ENCODE peak calls at places on chromosomes 4 and X, in ten cellular contexts. Y is aorta; M is tibial artery; H is psoas muscle; P is stomach; B is neuronal stem cell; E is CD4-positive, alpha-beta T cell; X is lower lobe of right lung; T is right atrium auricular region; A is right lobe of liver. J is an unnamed sample.

GRCh38 chr4:150389896-150390530 is 191.9 kb upstream of the MAB21L2 start:
- DNase-seq in Y (no peak), M (no peak), H (no peak), P (no peak), B (no peak), E (no peak), X (no peak), T (no peak), A (no peak), J (no peak)

GRCh38 chr4:70183168-70183939 is 12.2 kb upstream of the ODAM start:
- DNase-seq in Y (no peak), M (no peak), H (no peak), P (peak), B (peak), E (no peak), X (no peak), T (no peak), A (no peak), J (no peak)

GRCh38 chr4:17662694-17663093 is 48.3 kb downstream of the MED28 start:
- DNase-seq in Y (no peak), M (no peak), H (no peak), P (no peak), B (no peak), E (no peak), X (no peak), T (no peak), A (no peak), J (no peak)

GRCh38 chrX:110251961-110252360 is 65.9 kb downstream of the AMMECR1 start:
- DNase-seq in Y (no peak), M (no peak), H (no peak), P (no peak), B (no peak), E (no peak), X (no peak), T (no peak), A (no peak), J (no peak)

GRCh38 chr4:125187221-125187620 is 127.5 kb upstream of the FAT4 start:
- DNase-seq in Y (no peak), M (no peak), H (no peak), P (no peak), B (no peak), E (no peak), X (no peak), T (no peak), A (no peak), J (no peak)

GRCh38 chr4:7647932-7648812 is 213.4 kb upstream of the PSAPL1 start:
- DNase-seq in Y (peak), M (peak), H (no peak), P (no peak), B (no peak), E (no peak), X (no peak), T (no peak), A (peak), J (no peak)

GRCh38 chrX:113644426-113644825 is 803.8 kb upstream of the AMOT start:
- DNase-seq in Y (no peak), M (no peak), H (no peak), P (no peak), B (no peak), E (no peak), X (no peak), T (no peak), A (no peak), J (no peak)

GRCh38 chr4:766152-766515 is 59.8 kb downstream of the CPLX1 start:
- DNase-seq in Y (no peak), M (no peak), H (peak), P (no peak), B (no peak), E (no peak), X (peak), T (no peak), A (no peak), J (no peak)

GRCh38 chrX:13266641-13267420 is 53.0 kb downstream of the ATXN3L start:
- DNase-seq in Y (no peak), M (no peak), H (no peak), P (no peak), B (peak), E (no peak), X (no peak), T (no peak), A (no peak), J (no peak)

GRCh38 chr4:128387600-128388351 is 100.2 kb upstream of the PGRMC2 start:
- DNase-seq in Y (no peak), M (no peak), H (no peak), P (no peak), B (no peak), E (no peak), X (no peak), T (no peak), A (no peak), J (no peak)

GRCh38 chrX:101108293-101108692 is 10.3 kb downstream of the CENPI start:
- DNase-seq in Y (no peak), M (no peak), H (no peak), P (no peak), B (no peak), E (no peak), X (no peak), T (no peak), A (no peak), J (no peak)

GRCh38 chr4:78613522-78614311 is 62.1 kb downstream of the ANXA3 start:
- DNase-seq in Y (no peak), M (no peak), H (no peak), P (no peak), B (no peak), E (no peak), X (no peak), T (no peak), A (no peak), J (no peak)

GRCh38 chr4:168707205-168707604 is 210.4 kb downstream of the PALLD start:
- DNase-seq in Y (no peak), M (no peak), H (no peak), P (no peak), B (no peak), E (no peak), X (no peak), T (no peak), A (no peak), J (no peak)

GRCh38 chrX:10939384-10939783 is 171.7 kb upstream of the HCCS start:
- DNase-seq in Y (no peak), M (no peak), H (no peak), P (no peak), B (no peak), E (no peak), X (no peak), T (no peak), A (no peak), J (no peak)

GRCh38 chrX:15854712-15855561 is at the start of gene AP1S2:
- DNase-seq in Y (peak), M (peak), H (peak), P (peak), B (peak), E (peak), X (peak), T (peak), A (peak), J (peak)

GRCh38 chrX:146259207-146259606 is 441.6 kb downstream of the SLITRK2 start:
- DNase-seq in Y (no peak), M (no peak), H (no peak), P (no peak), B (no peak), E (no peak), X (no peak), T (no peak), A (no peak), J (no peak)

GRCh38 chr4:32930700-32931099 is 2210.5 kb downstream of the PCDH7 start:
- DNase-seq in Y (no peak), M (no peak), H (no peak), P (no peak), B (no peak), E (no peak), X (no peak), T (no peak), A (no peak), J (no peak)

GRCh38 chrX:122552291-122552800 is 631.7 kb upstream of the GRIA3 start:
- DNase-seq in Y (no peak), M (no peak), H (no peak), P (no peak), B (no peak), E (no peak), X (no peak), T (no peak), A (no peak), J (no peak)

GRCh38 chr4:15976456-15977096 is 13.6 kb upstream of the FGFBP2 start:
- DNase-seq in Y (no peak), M (no peak), H (no peak), P (no peak), B (no peak), E (no peak), X (no peak), T (no peak), A (no peak), J (no peak)

GRCh38 chrX:45783002-45783401 is 582.3 kb upstream of the DIPK2B start:
- DNase-seq in Y (no peak), M (no peak), H (no peak), P (no peak), B (no peak), E (no peak), X (no peak), T (no peak), A (no peak), J (no peak)

GRCh38 chrX:99371976-99372595 is 1038.0 kb downstream of the PCDH19 start:
- DNase-seq in Y (no peak), M (no peak), H (no peak), P (no peak), B (no peak), E (no peak), X (no peak), T (no peak), A (no peak), J (no peak)

GRCh38 chrX:151870603-151871002 is 42.1 kb upstream of the MAGEA4 start:
- DNase-seq in Y (no peak), M (no peak), H (no peak), P (no peak), B (no peak), E (no peak), X (no peak), T (no peak), A (no peak), J (no peak)

GRCh38 chr4:48692023-48692422 is 88.1 kb downstream of the FRYL start:
- DNase-seq in Y (no peak), M (no peak), H (no peak), P (no peak), B (no peak), E (no peak), X (no peak), T (no peak), A (no peak), J (no peak)

GRCh38 chr4:33924239-33924638 is 2320.1 kb downstream of the ARAP2 start:
- DNase-seq in Y (no peak), M (no peak), H (no peak), P (no peak), B (peak), E (no peak), X (no peak), T (no peak), A (no peak), J (no peak)

GRCh38 chr4:20195071-20195885 is 56.4 kb upstream of the SLIT2 start:
- DNase-seq in Y (no peak), M (no peak), H (no peak), P (no peak), B (no peak), E (no peak), X (no peak), T (no peak), A (no peak), J (no peak)

GRCh38 chrX:138191998-138192397 is 519.5 kb downstream of the FGF13 start:
- DNase-seq in Y (no peak), M (no peak), H (no peak), P (no peak), B (peak), E (no peak), X (no peak), T (no peak), A (no peak), J (no peak)

GRCh38 chr4:119138046-119138445 is 2.4 kb downstream of the MYOZ2 start:
- DNase-seq in Y (no peak), M (no peak), H (no peak), P (no peak), B (no peak), E (no peak), X (no peak), T (no peak), A (no peak), J (no peak)

GRCh38 chrX:46758163-46758955 is 559 bp downstream of the SLC9A7 start:
- DNase-seq in Y (no peak), M (no peak), H (no peak), P (no peak), B (peak), E (peak), X (no peak), T (no peak), A (peak), J (no peak)

GRCh38 chr4:155174668-155175067 is 33.8 kb upstream of the NPY2R start:
- DNase-seq in Y (no peak), M (no peak), H (no peak), P (no peak), B (no peak), E (no peak), X (no peak), T (no peak), A (no peak), J (no peak)
- H3K27ac ChIP-seq in Y (no peak), M (no peak), H (no peak), P (no peak), B (no peak), E (no peak), X (no peak), T (no peak), A (no peak), J (no peak)

GRCh38 chrX:5236749-5237148 is 991.9 kb downstream of the NLGN4X start:
- DNase-seq in Y (no peak), M (no peak), H (no peak), P (no peak), B (no peak), E (no peak), X (no peak), T (no peak), A (no peak), J (no peak)
- H3K27ac ChIP-seq in Y (no peak), M (no peak), H (no peak), P (no peak), B (no peak), E (no peak), X (no peak), T (no peak), A (no peak), J (no peak)

GRCh38 chr4:118037955-118038354 is 3.7 kb downstream of the NDST3 start:
- DNase-seq in Y (no peak), M (no peak), H (no peak), P (no peak), B (no peak), E (no peak), X (no peak), T (no peak), A (no peak), J (no peak)
- H3K27ac ChIP-seq in Y (no peak), M (no peak), H (no peak), P (no peak), B (no peak), E (no peak), X (no peak), T (no peak), A (no peak), J (no peak)

GRCh38 chr4:89535251-89535650 is 227.7 kb upstream of the GPRIN3 start:
- DNase-seq in Y (no peak), M (no peak), H (no peak), P (no peak), B (no peak), E (no peak), X (no peak), T (no peak), A (no peak), J (no peak)
- H3K27ac ChIP-seq in Y (no peak), M (no peak), H (no peak), P (no peak), B (no peak), E (no peak), X (no peak), T (no peak), A (no peak), J (no peak)

GRCh38 chrX:7107968-7108480 is 39.5 kb upstream of the STS start:
- DNase-seq in Y (no peak), M (no peak), H (no peak), P (no peak), B (no peak), E (no peak), X (no peak), T (no peak), A (peak), J (no peak)

GRCh38 chrX:7109838-7110793 is 37.4 kb upstream of the STS start:
- DNase-seq in Y (no peak), M (no peak), H (no peak), P (no peak), B (no peak), E (no peak), X (no peak), T (no peak), A (no peak), J (no peak)

GRCh38 chrX:7110821-7111276 is 36.7 kb upstream of the STS start:
- DNase-seq in Y (no peak), M (no peak), H (no peak), P (no peak), B (no peak), E (no peak), X (no peak), T (no peak), A (no peak), J (no peak)

GRCh38 chrX:7111518-7111917 is 36.0 kb upstream of the STS start:
- DNase-seq in Y (no peak), M (no peak), H (no peak), P (no peak), B (no peak), E (no peak), X (no peak), T (no peak), A (no peak), J (no peak)

DNA sequence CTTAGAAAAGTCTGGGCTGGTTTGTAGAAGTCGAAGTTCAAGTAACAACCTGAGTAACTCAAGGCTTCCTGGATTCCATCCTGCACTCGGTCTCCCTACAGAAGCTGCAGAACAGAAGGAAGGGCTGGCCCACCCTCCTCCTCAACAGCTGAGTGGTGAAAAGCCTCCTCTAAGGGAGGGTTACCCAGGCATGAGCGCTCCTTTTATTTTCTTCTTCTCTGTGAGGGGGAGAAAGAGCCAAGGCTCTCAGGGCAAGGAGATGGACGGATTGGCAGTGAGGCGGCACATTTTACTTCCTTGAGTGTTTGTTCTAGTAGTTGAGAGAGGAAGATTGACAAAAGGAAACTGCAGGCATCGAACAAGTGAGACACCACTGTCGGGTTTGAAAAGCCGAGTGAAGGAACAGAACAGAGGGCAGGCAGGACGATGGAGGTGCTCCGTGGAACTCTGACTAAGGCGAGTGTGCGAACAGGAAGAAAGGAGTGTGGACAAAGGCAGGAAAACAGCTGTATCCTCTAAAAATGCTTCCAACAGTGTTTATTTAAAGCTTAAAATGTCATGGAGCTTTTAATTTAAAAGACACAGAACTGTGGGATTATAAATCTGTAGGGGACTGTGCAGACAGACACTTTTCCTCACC is 38.4 kb upstream of the STS start:
- DNase-seq in Y (no peak), M (no peak), H (no peak), P (no peak), B (peak), E (no peak), X (no peak), T (no peak), A (no peak), J (no peak)
- H3K27ac ChIP-seq in Y (no peak), M (no peak), H (no peak), P (peak), B (peak), E (no peak), X (peak), T (no peak), A (no peak), J (no peak)

GRCh38 chr4:10172278-10173038 is 55.9 kb upstream of the WDR1 start:
- DNase-seq in Y (no peak), M (no peak), H (no peak), P (no peak), B (no peak), E (no peak), X (no peak), T (no peak), A (no peak), J (no peak)

GRCh38 chr4:10178763-10179162 is 62.2 kb upstream of the WDR1 start:
- DNase-seq in Y (no peak), M (no peak), H (no peak), P (no peak), B (no peak), E (no peak), X (no peak), T (no peak), A (no peak), J (no peak)

GRCh38 chr4:10173754-10174749 is 57.5 kb upstream of the WDR1 start:
- DNase-seq in Y (no peak), M (no peak), H (no peak), P (peak), B (no peak), E (no peak), X (peak), T (peak), A (peak), J (no peak)

GRCh38 chr4:10173039-10173753 is 56.6 kb upstream of the WDR1 start:
- DNase-seq in Y (no peak), M (no peak), H (peak), P (peak), B (no peak), E (no peak), X (no peak), T (no peak), A (no peak), J (no peak)

GRCh38 chr4:10175626-10176025 is 59.0 kb upstream of the WDR1 start:
- DNase-seq in Y (no peak), M (no peak), H (no peak), P (no peak), B (no peak), E (no peak), X (no peak), T (no peak), A (no peak), J (no peak)
- H3K27ac ChIP-seq in Y (no peak), M (no peak), H (no peak), P (no peak), B (no peak), E (no peak), X (no peak), T (no peak), A (no peak), J (no peak)

DNA sequence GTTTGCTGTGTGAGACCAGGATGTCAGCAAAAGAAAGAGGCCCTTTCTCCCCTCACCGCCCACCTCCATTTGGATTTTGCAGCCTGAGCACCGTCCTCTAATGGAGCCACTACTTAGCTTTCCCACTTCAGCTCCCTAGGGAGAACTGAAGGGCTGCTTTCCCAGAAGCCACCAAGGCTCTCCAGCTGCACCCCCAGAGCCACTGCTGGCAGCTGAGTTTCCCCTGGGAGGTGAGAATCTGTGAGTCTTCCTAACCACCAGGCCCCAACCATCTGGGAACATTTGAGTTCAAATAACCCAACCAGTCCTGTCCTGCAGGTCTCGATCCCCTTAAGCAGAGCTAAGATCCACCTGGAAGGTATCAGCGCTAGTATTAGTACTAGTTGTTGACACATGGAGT is 173.1 kb upstream of the USP9X start:
- DNase-seq in Y (no peak), M (no peak), H (no peak), P (no peak), B (no peak), E (no peak), X (no peak), T (no peak), A (no peak), J (no peak)
- H3K27ac ChIP-seq in Y (no peak), M (no peak), H (no peak), P (no peak), B (no peak), E (no peak), X (no peak), T (no peak), A (no peak), J (no peak)

GRCh38 chr4:184104419-184105101 is 113.1 kb downstream of the ENPP6 start:
- DNase-seq in Y (no peak), M (no peak), H (no peak), P (peak), B (no peak), E (no peak), X (peak), T (no peak), A (no peak), J (no peak)
- H3K27ac ChIP-seq in Y (no peak), M (no peak), H (no peak), P (peak), B (no peak), E (no peak), X (peak), T (no peak), A (peak), J (no peak)

DNA sequence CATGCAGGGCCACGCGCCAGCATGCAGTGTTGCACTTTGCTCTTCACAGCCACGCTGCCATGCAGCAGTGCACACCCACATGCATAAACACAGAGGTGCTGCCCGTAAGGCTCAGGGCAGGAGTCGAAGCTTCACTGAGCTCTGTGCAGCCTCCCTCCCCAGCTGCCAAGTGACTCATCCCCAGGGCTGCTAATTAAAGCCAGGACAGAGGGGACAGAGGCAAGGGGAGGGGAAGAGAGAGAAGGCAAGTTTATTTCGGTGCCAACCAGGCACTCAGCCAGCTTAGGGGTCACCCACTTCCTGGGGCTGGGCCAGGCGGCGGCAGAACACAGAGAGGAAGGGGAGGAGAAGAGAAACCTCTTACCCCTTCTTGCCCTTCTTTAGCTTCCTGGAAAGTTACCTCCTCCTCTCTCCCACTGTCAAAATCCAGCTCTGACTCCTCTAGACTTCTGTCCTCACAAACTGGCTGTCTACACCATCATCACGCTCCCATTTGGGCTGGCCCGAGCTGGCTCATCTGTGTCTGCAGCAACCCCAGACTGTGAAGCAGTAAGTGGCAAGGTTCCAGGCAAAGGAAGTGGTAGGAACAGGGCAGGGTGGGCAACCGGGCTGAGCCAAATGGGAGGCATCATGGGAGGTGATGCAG is 6.2 kb upstream of the IQSEC2 start:
- DNase-seq in Y (peak), M (peak), H (peak), P (peak), B (no peak), E (peak), X (peak), T (peak), A (peak), J (no peak)
- H3K27ac ChIP-seq in Y (no peak), M (no peak), H (peak), P (no peak), B (peak), E (peak), X (peak), T (peak), A (no peak), J (peak)

J was measured in coronary artery.